ENCODE peak calls at places on chromosomes 1 and 21, in nine cellular contexts. F is right cardiac atrium; T is C1 segment of cervical spinal cord; J is lower lobe of right lung; U is MCF 10A; E is effector memory CD8-positive, alpha-beta T cell; D is BJ; H is naive thymus-derived CD4-positive, alpha-beta T cell; B is progenitor cell of endocrine pancreas. Z is an unnamed sample.

GRCh38 chr21:40337981-40338380 is 470.7 kb downstream of the PCP4 start:
- DNase-seq in D (no peak), J (no peak), H (no peak), F (no peak), E (no peak), U (no peak), T (no peak), B (no peak), Z (no peak)

GRCh38 chr1:186626969-186627368 is 53.3 kb downstream of the PTGS2 start:
- DNase-seq in B (no peak), E (no peak), D (no peak), U (no peak), F (no peak), J (no peak), T (no peak), H (no peak), Z (no peak)

GRCh38 chr1:42529724-42530161 is 66.7 kb downstream of the CCDC30 start:
- DNase-seq in E (no peak), F (no peak), J (no peak), H (no peak), B (no peak), U (peak), D (peak), T (no peak), Z (peak)

GRCh38 chr1:222105393-222105737 is 363.5 kb upstream of the DUSP10 start:
- DNase-seq in J (no peak), B (no peak), U (no peak), T (no peak), E (no peak), F (no peak), H (no peak), D (no peak), Z (no peak)

GRCh38 chr1:11429226-11429625 is 49.7 kb upstream of the DISP3 start:
- DNase-seq in B (no peak), D (no peak), U (no peak), H (no peak), J (no peak), T (no peak), E (no peak), F (no peak), Z (no peak)

GRCh38 chr1:26677306-26678115 is 18.3 kb upstream of the ARID1A start:
- DNase-seq in H (peak), U (peak), D (no peak), F (peak), T (peak), E (peak), B (peak), J (peak), Z (no peak)

GRCh38 chr1:234866007-234866866 is 256.3 kb upstream of the IRF2BP2 start:
- DNase-seq in D (peak), J (peak), T (no peak), B (no peak), U (peak), H (no peak), F (peak), E (no peak), Z (peak)

GRCh38 chr1:28865997-28866650 is 48.2 kb upstream of the EPB41 start:
- DNase-seq in D (no peak), B (no peak), T (no peak), F (no peak), H (no peak), J (no peak), E (no peak), U (peak), Z (no peak)

GRCh38 chr1:222792744-222793143 is 22.1 kb upstream of the DISP1 start:
- DNase-seq in T (no peak), U (peak), J (no peak), H (peak), D (no peak), E (no peak), F (no peak), B (no peak), Z (no peak)

GRCh38 chr1:56827711-56828110 is 8.5 kb upstream of the FYB2 start:
- DNase-seq in J (no peak), B (no peak), F (no peak), H (no peak), T (no peak), U (no peak), E (no peak), D (no peak), Z (no peak)

GRCh38 chr1:86499987-86500593 is 31.4 kb downstream of the CLCA1 start:
- DNase-seq in J (no peak), U (peak), D (no peak), F (no peak), E (no peak), B (no peak), T (no peak), H (peak), Z (no peak)

GRCh38 chr21:37636152-37636860 is 269.7 kb downstream of the DYRK1A start:
- DNase-seq in B (no peak), E (no peak), T (no peak), D (peak), H (no peak), F (no peak), J (no peak), U (peak), Z (peak)

GRCh38 chr1:196450143-196450911 is 157.9 kb downstream of the KCNT2 start:
- DNase-seq in F (no peak), U (no peak), T (no peak), B (no peak), E (no peak), J (no peak), H (no peak), D (no peak), Z (no peak)

GRCh38 chr1:230905733-230906132 is 37.4 kb upstream of the C1orf198 start:
- DNase-seq in D (no peak), J (no peak), B (no peak), T (no peak), U (no peak), F (no peak), E (no peak), H (no peak), Z (no peak)

GRCh38 chr1:9059944-9060744 is 9.3 kb downstream of the SLC2A5 start:
- DNase-seq in B (no peak), J (no peak), H (no peak), D (no peak), T (no peak), U (no peak), E (no peak), F (no peak), Z (no peak)

GRCh38 chr21:36773111-36773510 is 74.2 kb downstream of the SIM2 start:
- DNase-seq in F (peak), J (peak), H (no peak), E (no peak), B (no peak), D (no peak), U (peak), T (no peak), Z (peak)

GRCh38 chr1:173163209-173163608 is 43.9 kb downstream of the TNFSF4 start:
- DNase-seq in D (no peak), U (no peak), F (no peak), H (no peak), E (no peak), T (no peak), B (no peak), J (no peak), Z (no peak)

GRCh38 chr1:26961826-26962225 is 1.6 kb upstream of the KDF1 start:
- DNase-seq in B (no peak), J (no peak), T (no peak), E (no peak), D (peak), F (no peak), U (peak), H (no peak), Z (peak)

GRCh38 chr21:38380391-38381137 is 117.7 kb downstream of the ERG start:
- DNase-seq in E (no peak), T (no peak), J (no peak), B (no peak), D (peak), U (peak), H (no peak), F (no peak), Z (no peak)

GRCh38 chr1:84101204-84101603 is 42.9 kb upstream of the PRKACB start:
- DNase-seq in T (no peak), U (no peak), F (no peak), B (no peak), D (no peak), H (no peak), J (no peak), E (no peak), Z (no peak)

Z was measured in GM04503.